ENCODE peak calls at places on chromosomes 5 and 9, in seven cellular contexts. One of them, this sample, is unnamed.

GRCh38 chr5:140073296-140073695 is 30.2 kb upstream of the NRG2 start:
- DNase-seq in D341Med: no peak
- DNase-seq in fibroblast of pulmonary artery: peak
- DNase-seq in effector CD4-positive, alpha-beta T cell: no peak
- DNase-seq in naive thymus-derived CD8-positive, alpha-beta T cell: peak
- DNase-seq in CD8-positive, alpha-beta memory T cell: no peak
- DNase-seq in smooth muscle cell of the brain vasculature: no peak
- DNase-seq in this sample: no peak

GRCh38 chr5:124878583-124879345 is 132.3 kb upstream of the ZNF608 start:
- DNase-seq in D341Med: no peak
- DNase-seq in fibroblast of pulmonary artery: no peak
- DNase-seq in effector CD4-positive, alpha-beta T cell: no peak
- DNase-seq in naive thymus-derived CD8-positive, alpha-beta T cell: no peak
- DNase-seq in CD8-positive, alpha-beta memory T cell: no peak
- DNase-seq in smooth muscle cell of the brain vasculature: no peak
- DNase-seq in this sample: no peak

GRCh38 chr9:6680797-6681146 is 35.2 kb upstream of the GLDC start:
- DNase-seq in D341Med: no peak
- DNase-seq in fibroblast of pulmonary artery: no peak
- DNase-seq in effector CD4-positive, alpha-beta T cell: peak
- DNase-seq in naive thymus-derived CD8-positive, alpha-beta T cell: no peak
- DNase-seq in CD8-positive, alpha-beta memory T cell: peak
- DNase-seq in smooth muscle cell of the brain vasculature: no peak
- DNase-seq in this sample: peak

GRCh38 chr5:172370648-172371248 is 83.6 kb downstream of the SH3PXD2B start:
- DNase-seq in D341Med: no peak
- DNase-seq in fibroblast of pulmonary artery: peak
- DNase-seq in effector CD4-positive, alpha-beta T cell: no peak
- DNase-seq in naive thymus-derived CD8-positive, alpha-beta T cell: no peak
- DNase-seq in CD8-positive, alpha-beta memory T cell: no peak
- DNase-seq in smooth muscle cell of the brain vasculature: no peak
- DNase-seq in this sample: no peak

GRCh38 chr5:112960316-112960715 is 16.3 kb upstream of the DCP2 start:
- DNase-seq in D341Med: peak
- DNase-seq in fibroblast of pulmonary artery: no peak
- DNase-seq in effector CD4-positive, alpha-beta T cell: no peak
- DNase-seq in naive thymus-derived CD8-positive, alpha-beta T cell: no peak
- DNase-seq in CD8-positive, alpha-beta memory T cell: no peak
- DNase-seq in smooth muscle cell of the brain vasculature: no peak
- DNase-seq in this sample: no peak

GRCh38 chr9:4117835-4118610 is 181.8 kb downstream of the GLIS3 start:
- DNase-seq in D341Med: peak
- DNase-seq in fibroblast of pulmonary artery: no peak
- DNase-seq in effector CD4-positive, alpha-beta T cell: peak
- DNase-seq in naive thymus-derived CD8-positive, alpha-beta T cell: no peak
- DNase-seq in CD8-positive, alpha-beta memory T cell: peak
- DNase-seq in smooth muscle cell of the brain vasculature: no peak
- DNase-seq in this sample: no peak

GRCh38 chr5:150358261-150359095 is 981 bp downstream of the TCOF1 start:
- DNase-seq in D341Med: no peak
- DNase-seq in fibroblast of pulmonary artery: peak
- DNase-seq in effector CD4-positive, alpha-beta T cell: no peak
- DNase-seq in naive thymus-derived CD8-positive, alpha-beta T cell: no peak
- DNase-seq in CD8-positive, alpha-beta memory T cell: no peak
- DNase-seq in smooth muscle cell of the brain vasculature: no peak
- DNase-seq in this sample: no peak

GRCh38 chr5:53025506-53025905 is 36.4 kb downstream of the ITGA2 start:
- DNase-seq in D341Med: no peak
- DNase-seq in fibroblast of pulmonary artery: no peak
- DNase-seq in effector CD4-positive, alpha-beta T cell: no peak
- DNase-seq in naive thymus-derived CD8-positive, alpha-beta T cell: no peak
- DNase-seq in CD8-positive, alpha-beta memory T cell: no peak
- DNase-seq in smooth muscle cell of the brain vasculature: no peak
- DNase-seq in this sample: no peak

GRCh38 chr9:88872171-88872946 is 118.9 kb upstream of the S1PR3 start:
- DNase-seq in D341Med: no peak
- DNase-seq in fibroblast of pulmonary artery: no peak
- DNase-seq in effector CD4-positive, alpha-beta T cell: no peak
- DNase-seq in naive thymus-derived CD8-positive, alpha-beta T cell: no peak
- DNase-seq in CD8-positive, alpha-beta memory T cell: no peak
- DNase-seq in smooth muscle cell of the brain vasculature: no peak
- DNase-seq in this sample: no peak

GRCh38 chr9:82555408-82555807 is 507.5 kb downstream of the RASEF start:
- DNase-seq in D341Med: no peak
- DNase-seq in fibroblast of pulmonary artery: peak
- DNase-seq in effector CD4-positive, alpha-beta T cell: no peak
- DNase-seq in naive thymus-derived CD8-positive, alpha-beta T cell: no peak
- DNase-seq in CD8-positive, alpha-beta memory T cell: no peak
- DNase-seq in smooth muscle cell of the brain vasculature: no peak
- DNase-seq in this sample: no peak

GRCh38 chr9:104961238-104961637 is 33.3 kb upstream of the ABCA1 start:
- DNase-seq in D341Med: no peak
- DNase-seq in fibroblast of pulmonary artery: peak
- DNase-seq in effector CD4-positive, alpha-beta T cell: peak
- DNase-seq in naive thymus-derived CD8-positive, alpha-beta T cell: no peak
- DNase-seq in CD8-positive, alpha-beta memory T cell: peak
- DNase-seq in smooth muscle cell of the brain vasculature: no peak
- DNase-seq in this sample: peak

GRCh38 chr5:112529525-112529924 is 110.4 kb upstream of the EPB41L4A start:
- DNase-seq in D341Med: no peak
- DNase-seq in fibroblast of pulmonary artery: peak
- DNase-seq in effector CD4-positive, alpha-beta T cell: no peak
- DNase-seq in naive thymus-derived CD8-positive, alpha-beta T cell: no peak
- DNase-seq in CD8-positive, alpha-beta memory T cell: no peak
- DNase-seq in smooth muscle cell of the brain vasculature: no peak
- DNase-seq in this sample: no peak

GRCh38 chr9:127780126-127780885 is 1.8 kb upstream of the SH2D3C start:
- DNase-seq in D341Med: no peak
- DNase-seq in fibroblast of pulmonary artery: no peak
- DNase-seq in effector CD4-positive, alpha-beta T cell: no peak
- DNase-seq in naive thymus-derived CD8-positive, alpha-beta T cell: no peak
- DNase-seq in CD8-positive, alpha-beta memory T cell: no peak
- DNase-seq in smooth muscle cell of the brain vasculature: no peak
- DNase-seq in this sample: no peak

GRCh38 chr5:123951204-123951977 is 439.4 kb downstream of the CSNK1G3 start:
- DNase-seq in D341Med: no peak
- DNase-seq in fibroblast of pulmonary artery: peak
- DNase-seq in effector CD4-positive, alpha-beta T cell: no peak
- DNase-seq in naive thymus-derived CD8-positive, alpha-beta T cell: no peak
- DNase-seq in CD8-positive, alpha-beta memory T cell: no peak
- DNase-seq in smooth muscle cell of the brain vasculature: peak
- DNase-seq in this sample: peak

GRCh38 chr5:37717613-37718431 is 122.0 kb downstream of the GDNF start:
- DNase-seq in D341Med: peak
- DNase-seq in fibroblast of pulmonary artery: peak
- DNase-seq in effector CD4-positive, alpha-beta T cell: no peak
- DNase-seq in naive thymus-derived CD8-positive, alpha-beta T cell: no peak
- DNase-seq in CD8-positive, alpha-beta memory T cell: no peak
- DNase-seq in smooth muscle cell of the brain vasculature: peak
- DNase-seq in this sample: peak

GRCh38 chr9:96006961-96007360 is 131.5 kb downstream of the ERCC6L2 start:
- DNase-seq in D341Med: no peak
- DNase-seq in fibroblast of pulmonary artery: no peak
- DNase-seq in effector CD4-positive, alpha-beta T cell: no peak
- DNase-seq in naive thymus-derived CD8-positive, alpha-beta T cell: no peak
- DNase-seq in CD8-positive, alpha-beta memory T cell: no peak
- DNase-seq in smooth muscle cell of the brain vasculature: no peak
- DNase-seq in this sample: peak

GRCh38 chr9:2802494-2802921 is 41.4 kb downstream of the PUM3 start:
- DNase-seq in D341Med: no peak
- DNase-seq in fibroblast of pulmonary artery: peak
- DNase-seq in effector CD4-positive, alpha-beta T cell: no peak
- DNase-seq in naive thymus-derived CD8-positive, alpha-beta T cell: no peak
- DNase-seq in CD8-positive, alpha-beta memory T cell: no peak
- DNase-seq in smooth muscle cell of the brain vasculature: no peak
- DNase-seq in this sample: peak

GRCh38 chr5:39138182-39138487 is 63.9 kb upstream of the RICTOR start:
- DNase-seq in D341Med: no peak
- DNase-seq in fibroblast of pulmonary artery: no peak
- DNase-seq in effector CD4-positive, alpha-beta T cell: no peak
- DNase-seq in naive thymus-derived CD8-positive, alpha-beta T cell: no peak
- DNase-seq in CD8-positive, alpha-beta memory T cell: no peak
- DNase-seq in smooth muscle cell of the brain vasculature: no peak
- DNase-seq in this sample: no peak

GRCh38 chr5:138844812-138845513 is 30.2 kb downstream of the LRRTM2 start:
- DNase-seq in D341Med: no peak
- DNase-seq in fibroblast of pulmonary artery: peak
- DNase-seq in effector CD4-positive, alpha-beta T cell: no peak
- DNase-seq in naive thymus-derived CD8-positive, alpha-beta T cell: no peak
- DNase-seq in CD8-positive, alpha-beta memory T cell: no peak
- DNase-seq in smooth muscle cell of the brain vasculature: no peak
- DNase-seq in this sample: peak

GRCh38 chr5:77628840-77629552 is 9.5 kb downstream of the OTP start:
- DNase-seq in D341Med: no peak
- DNase-seq in fibroblast of pulmonary artery: no peak
- DNase-seq in effector CD4-positive, alpha-beta T cell: no peak
- DNase-seq in naive thymus-derived CD8-positive, alpha-beta T cell: no peak
- DNase-seq in CD8-positive, alpha-beta memory T cell: no peak
- DNase-seq in smooth muscle cell of the brain vasculature: no peak
- DNase-seq in this sample: no peak

GRCh38 chr5:96718635-96719077 is 56.5 kb downstream of the CAST start:
- DNase-seq in D341Med: no peak
- DNase-seq in fibroblast of pulmonary artery: peak
- DNase-seq in effector CD4-positive, alpha-beta T cell: no peak
- DNase-seq in naive thymus-derived CD8-positive, alpha-beta T cell: no peak
- DNase-seq in CD8-positive, alpha-beta memory T cell: no peak
- DNase-seq in smooth muscle cell of the brain vasculature: no peak
- DNase-seq in this sample: no peak

GRCh38 chr9:87711857-87712800 is 13.8 kb upstream of the CTSL start:
- DNase-seq in D341Med: no peak
- DNase-seq in fibroblast of pulmonary artery: peak
- DNase-seq in effector CD4-positive, alpha-beta T cell: no peak
- DNase-seq in naive thymus-derived CD8-positive, alpha-beta T cell: no peak
- DNase-seq in CD8-positive, alpha-beta memory T cell: no peak
- DNase-seq in smooth muscle cell of the brain vasculature: no peak
- DNase-seq in this sample: peak

GRCh38 chr5:74539986-74540385 is 100.5 kb downstream of the ENC1 start:
- DNase-seq in D341Med: no peak
- DNase-seq in fibroblast of pulmonary artery: no peak
- DNase-seq in effector CD4-positive, alpha-beta T cell: no peak
- DNase-seq in naive thymus-derived CD8-positive, alpha-beta T cell: no peak
- DNase-seq in CD8-positive, alpha-beta memory T cell: no peak
- DNase-seq in smooth muscle cell of the brain vasculature: no peak
- DNase-seq in this sample: no peak

GRCh38 chr5:175257847-175258194 is 186.2 kb downstream of the DRD1 start:
- DNase-seq in D341Med: no peak
- DNase-seq in fibroblast of pulmonary artery: no peak
- DNase-seq in effector CD4-positive, alpha-beta T cell: no peak
- DNase-seq in naive thymus-derived CD8-positive, alpha-beta T cell: no peak
- DNase-seq in CD8-positive, alpha-beta memory T cell: no peak
- DNase-seq in smooth muscle cell of the brain vasculature: no peak
- DNase-seq in this sample: no peak

GRCh38 chr9:124478014-124478753 is 27.9 kb downstream of the ADGRD2 start:
- DNase-seq in D341Med: no peak
- DNase-seq in fibroblast of pulmonary artery: no peak
- DNase-seq in effector CD4-positive, alpha-beta T cell: no peak
- DNase-seq in naive thymus-derived CD8-positive, alpha-beta T cell: no peak
- DNase-seq in CD8-positive, alpha-beta memory T cell: no peak
- DNase-seq in smooth muscle cell of the brain vasculature: no peak
- DNase-seq in this sample: no peak

GRCh38 chr5:138967806-138968448 is 92.8 kb upstream of the LRRTM2 start:
- DNase-seq in D341Med: no peak
- DNase-seq in fibroblast of pulmonary artery: no peak
- DNase-seq in effector CD4-positive, alpha-beta T cell: no peak
- DNase-seq in naive thymus-derived CD8-positive, alpha-beta T cell: no peak
- DNase-seq in CD8-positive, alpha-beta memory T cell: no peak
- DNase-seq in smooth muscle cell of the brain vasculature: no peak
- DNase-seq in this sample: no peak

GRCh38 chr9:95009459-95009858 is 283.0 kb downstream of the AOPEP start:
- DNase-seq in D341Med: no peak
- DNase-seq in fibroblast of pulmonary artery: no peak
- DNase-seq in effector CD4-positive, alpha-beta T cell: no peak
- DNase-seq in naive thymus-derived CD8-positive, alpha-beta T cell: no peak
- DNase-seq in CD8-positive, alpha-beta memory T cell: no peak
- DNase-seq in smooth muscle cell of the brain vasculature: no peak
- DNase-seq in this sample: no peak

GRCh38 chr9:3124006-3124405 is 280.1 kb upstream of the PUM3 start:
- DNase-seq in D341Med: no peak
- DNase-seq in fibroblast of pulmonary artery: no peak
- DNase-seq in effector CD4-positive, alpha-beta T cell: no peak
- DNase-seq in naive thymus-derived CD8-positive, alpha-beta T cell: no peak
- DNase-seq in CD8-positive, alpha-beta memory T cell: no peak
- DNase-seq in smooth muscle cell of the brain vasculature: no peak
- DNase-seq in this sample: no peak

GRCh38 chr5:92907914-92908606 is 673.0 kb downstream of the NR2F1-AS1 start:
- DNase-seq in D341Med: no peak
- DNase-seq in fibroblast of pulmonary artery: peak
- DNase-seq in effector CD4-positive, alpha-beta T cell: no peak
- DNase-seq in naive thymus-derived CD8-positive, alpha-beta T cell: no peak
- DNase-seq in CD8-positive, alpha-beta memory T cell: no peak
- DNase-seq in smooth muscle cell of the brain vasculature: peak
- DNase-seq in this sample: peak

GRCh38 chr5:135861646-135862045 is 27.2 kb downstream of the SLC25A48 start:
- DNase-seq in D341Med: no peak
- DNase-seq in fibroblast of pulmonary artery: peak
- DNase-seq in effector CD4-positive, alpha-beta T cell: no peak
- DNase-seq in naive thymus-derived CD8-positive, alpha-beta T cell: no peak
- DNase-seq in CD8-positive, alpha-beta memory T cell: no peak
- DNase-seq in smooth muscle cell of the brain vasculature: no peak
- DNase-seq in this sample: no peak

GRCh38 chr5:157718529-157718928 is 12.7 kb upstream of the THG1L start:
- DNase-seq in D341Med: peak
- DNase-seq in fibroblast of pulmonary artery: peak
- DNase-seq in effector CD4-positive, alpha-beta T cell: no peak
- DNase-seq in naive thymus-derived CD8-positive, alpha-beta T cell: peak
- DNase-seq in CD8-positive, alpha-beta memory T cell: no peak
- DNase-seq in smooth muscle cell of the brain vasculature: peak
- DNase-seq in this sample: peak

GRCh38 chr5:35202319-35203111 is 27.8 kb downstream of the PRLR start:
- DNase-seq in D341Med: no peak
- DNase-seq in fibroblast of pulmonary artery: peak
- DNase-seq in effector CD4-positive, alpha-beta T cell: peak
- DNase-seq in naive thymus-derived CD8-positive, alpha-beta T cell: no peak
- DNase-seq in CD8-positive, alpha-beta memory T cell: no peak
- DNase-seq in smooth muscle cell of the brain vasculature: peak
- DNase-seq in this sample: peak

This sample was measured in skeletal muscle cell.